ENCODE peak calls at places on chromosomes 1 and 21, in eight cellular contexts. S is OCI-LY7, Q is GM23248, I is neural progenitor cell, N is HCT116, J is hepatocyte, Z is PC-3, W is MM.1S. X is an unnamed sample.

GRCh38 chr21:31945116-31945515 is 72.3 kb downstream of the HUNK start:
- DNase-seq in S (no peak), Q (no peak), I (no peak), N (no peak), J (no peak), Z (no peak), W (no peak), X (no peak)

GRCh38 chr1:63643926-63644325 is 50.7 kb downstream of the PGM1 start:
- DNase-seq in S (no peak), Q (no peak), I (no peak), N (no peak), J (no peak), Z (no peak), W (no peak), X (no peak)

GRCh38 chr1:11320153-11320936 is 47.3 kb downstream of the UBIAD1 start:
- DNase-seq in S (peak), Q (no peak), I (peak), N (no peak), J (peak), Z (peak), W (peak), X (peak)

GRCh38 chr1:36874271-36875017 is 159.9 kb downstream of the GRIK3 start:
- DNase-seq in S (no peak), Q (no peak), I (no peak), N (no peak), J (no peak), Z (no peak), W (no peak), X (no peak)

GRCh38 chr1:2607681-2608041 is 21.1 kb downstream of the PRXL2B start:
- DNase-seq in S (no peak), Q (no peak), I (no peak), N (no peak), J (no peak), Z (no peak), W (no peak), X (no peak)

GRCh38 chr21:34574581-34574980 is 40.3 kb downstream of the RCAN1 start:
- DNase-seq in S (no peak), Q (peak), I (no peak), N (no peak), J (no peak), Z (no peak), W (no peak), X (no peak)

GRCh38 chr1:83077411-83077810 is 921.5 kb downstream of the TTLL7 start:
- DNase-seq in S (no peak), Q (no peak), I (no peak), N (no peak), J (no peak), Z (no peak), W (no peak), X (no peak)

GRCh38 chr1:46087891-46088290 is 44.5 kb downstream of the PIK3R3 start:
- DNase-seq in S (no peak), Q (peak), I (no peak), N (no peak), J (no peak), Z (no peak), W (no peak), X (no peak)

GRCh38 chr1:154621875-154622274 is 13.9 kb upstream of the ADAR start:
- DNase-seq in S (no peak), Q (no peak), I (no peak), N (no peak), J (no peak), Z (no peak), W (no peak), X (no peak)

GRCh38 chr1:228060458-228061190 is 21.9 kb upstream of the ARF1 start:
- DNase-seq in S (no peak), Q (peak), I (peak), N (no peak), J (peak), Z (no peak), W (no peak), X (peak)

GRCh38 chr1:222792744-222793143 is 22.1 kb upstream of the DISP1 start:
- DNase-seq in S (peak), Q (peak), I (peak), N (no peak), J (peak), Z (peak), W (no peak), X (peak)

GRCh38 chr1:179817789-179818188 is 59.8 kb downstream of the TOR1AIP2 start:
- DNase-seq in S (no peak), Q (peak), I (no peak), N (no peak), J (no peak), Z (no peak), W (no peak), X (no peak)

GRCh38 chr1:26897351-26897750 is 2.9 kb downstream of the GPATCH3 start:
- DNase-seq in S (no peak), Q (no peak), I (no peak), N (no peak), J (no peak), Z (no peak), W (no peak), X (no peak)

GRCh38 chr1:76266762-76267161 is 192.2 kb downstream of the ST6GALNAC3 start:
- DNase-seq in S (no peak), Q (no peak), I (no peak), N (no peak), J (no peak), Z (no peak), W (no peak), X (no peak)

GRCh38 chr1:184634296-184634695 is 120.4 kb downstream of the EDEM3 start:
- DNase-seq in S (no peak), Q (no peak), I (peak), N (no peak), J (no peak), Z (no peak), W (no peak), X (no peak)

GRCh38 chr21:15837603-15838002 is 107.8 kb downstream of the USP25 start:
- DNase-seq in S (no peak), Q (peak), I (no peak), N (no peak), J (peak), Z (no peak), W (no peak), X (no peak)

DNA sequence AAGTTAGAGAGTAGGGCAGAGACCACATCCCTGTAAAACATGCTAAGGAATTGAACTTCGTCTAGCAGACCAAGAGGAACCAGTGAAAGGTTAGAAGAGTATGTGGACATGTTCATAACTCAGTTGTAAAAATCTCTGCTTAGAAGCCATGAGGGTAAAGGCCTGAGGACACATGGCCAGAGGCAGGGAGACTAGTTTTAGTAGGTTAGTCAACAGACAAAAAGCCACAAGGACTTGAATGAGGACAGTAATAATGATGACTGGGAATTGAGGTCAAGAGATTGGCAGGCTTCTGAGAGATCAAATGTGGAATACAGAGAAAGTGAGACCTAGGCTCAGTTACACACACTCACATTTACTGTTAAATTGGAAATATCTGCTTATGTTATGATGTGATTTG is 205.5 kb upstream of the HOOK1 start:
- DNase-seq in S (no peak), Q (no peak), I (no peak), N (no peak), J (no peak), Z (no peak), W (no peak), X (no peak)
- TF ChIP-seq EZH2phosphoT487 in S (no peak), Q (no peak), I (no peak), N (no peak), J (no peak), Z (no peak), W (no peak), X (no peak)

GRCh38 chr21:42163511-42163863 is 55.5 kb upstream of the ABCG1 start:
- DNase-seq in S (no peak), Q (no peak), I (no peak), N (no peak), J (no peak), Z (no peak), W (no peak), X (no peak)
- TF ChIP-seq EZH2phosphoT487 in S (no peak), Q (no peak), I (no peak), N (no peak), J (no peak), Z (no peak), W (no peak), X (no peak)

GRCh38 chr1:55541296-55541695 is 326.1 kb upstream of the USP24 start:
- DNase-seq in S (no peak), Q (no peak), I (no peak), N (no peak), J (no peak), Z (peak), W (no peak), X (no peak)
- TF ChIP-seq EZH2phosphoT487 in S (no peak), Q (no peak), I (no peak), N (no peak), J (no peak), Z (no peak), W (no peak), X (no peak)

GRCh38 chr1:200405273-200405672 is 4.6 kb downstream of the ZNF281 start:
- DNase-seq in S (no peak), Q (peak), I (no peak), N (no peak), J (no peak), Z (no peak), W (no peak), X (no peak)
- TF ChIP-seq EZH2phosphoT487 in S (no peak), Q (no peak), I (no peak), N (no peak), J (no peak), Z (no peak), W (no peak), X (no peak)

DNA sequence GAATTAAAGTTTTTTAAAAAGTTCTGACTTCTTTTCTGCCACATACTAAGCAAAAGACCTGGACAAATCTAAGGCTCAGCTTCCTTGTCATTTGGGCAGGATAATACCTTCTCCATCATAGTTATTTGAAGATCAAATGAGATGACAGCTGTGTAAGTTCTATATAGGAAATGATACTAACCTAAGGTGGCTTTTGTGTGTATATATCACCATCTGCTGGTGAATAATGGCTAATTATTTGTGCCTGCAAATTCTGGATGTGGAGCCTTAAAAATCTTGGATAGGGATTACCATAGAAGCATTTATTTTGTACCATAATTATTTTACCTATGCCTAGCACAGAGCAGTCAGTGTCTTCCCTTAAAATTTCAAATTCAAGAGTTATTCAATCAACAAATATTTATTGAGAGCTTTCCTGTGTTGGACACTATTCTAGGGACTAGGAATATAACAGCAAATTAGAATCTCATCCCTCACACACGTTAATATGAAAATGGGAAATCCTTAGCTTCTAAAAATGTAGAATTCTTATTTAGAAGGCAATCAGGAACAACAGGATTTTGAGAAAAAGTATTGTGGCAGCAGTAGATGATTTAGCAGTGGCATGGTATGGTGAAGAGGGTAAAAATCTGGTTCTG is 89.8 kb downstream of the TMEM200B start:
- DNase-seq in S (peak), Q (peak), I (peak), N (peak), J (peak), Z (peak), W (peak), X (peak)
- TF ChIP-seq EZH2phosphoT487 in S (no peak), Q (no peak), I (no peak), N (no peak), J (no peak), Z (no peak), W (no peak), X (no peak)

GRCh38 chr21:36806103-36806502 is 107.2 kb downstream of the SIM2 start:
- DNase-seq in S (no peak), Q (peak), I (no peak), N (no peak), J (no peak), Z (no peak), W (no peak), X (no peak)
- TF ChIP-seq EZH2phosphoT487 in S (no peak), Q (no peak), I (no peak), N (no peak), J (no peak), Z (no peak), W (no peak), X (no peak)